ENCODE peak calls at places on chromosomes 11 and 22, in nine cellular contexts. E, R, T, W, S, L, Q, X and F are unnamed samples.

GRCh38 chr22:21651521-21652009 is 9.5 kb downstream of the SDF2L1 start:
- DNase-seq in E (no peak), R (no peak), T (no peak), W (no peak), S (no peak), L (no peak), Q (no peak), X (no peak), F (no peak)

GRCh38 chr11:77449060-77449521 is 24.8 kb downstream of the PAK1 start:
- DNase-seq in E (no peak), R (peak), T (no peak), W (no peak), S (no peak), L (no peak), Q (no peak), X (no peak), F (no peak)

GRCh38 chr11:129348813-129349212 is 26.8 kb upstream of the BARX2 start:
- DNase-seq in E (no peak), R (no peak), T (no peak), W (no peak), S (no peak), L (no peak), Q (no peak), X (no peak), F (no peak)

GRCh38 chr11:118845369-118845768 is 38.3 kb upstream of the CXCR5 start:
- DNase-seq in E (peak), R (no peak), T (no peak), W (peak), S (no peak), L (no peak), Q (no peak), X (no peak), F (no peak)

GRCh38 chr11:82858556-82859091 is 41.6 kb downstream of the PRCP start:
- DNase-seq in E (peak), R (no peak), T (peak), W (peak), S (peak), L (no peak), Q (no peak), X (no peak), F (no peak)

GRCh38 chr11:126716456-126717083 is 284.0 kb downstream of the KIRREL3 start:
- DNase-seq in E (peak), R (peak), T (peak), W (peak), S (peak), L (peak), Q (no peak), X (peak), F (no peak)

GRCh38 chr11:122910775-122911174 is 28.2 kb downstream of the JHY start:
- DNase-seq in E (peak), R (no peak), T (peak), W (peak), S (no peak), L (no peak), Q (no peak), X (no peak), F (no peak)

GRCh38 chr11:108223449-108224149 is 732 bp downstream of the ATM start:
- DNase-seq in E (peak), R (peak), T (no peak), W (peak), S (no peak), L (no peak), Q (no peak), X (no peak), F (no peak)

GRCh38 chr22:22380098-22381030 is 128.2 kb downstream of the ZNF280B start:
- DNase-seq in E (no peak), R (no peak), T (no peak), W (no peak), S (no peak), L (peak), Q (no peak), X (no peak), F (peak)

GRCh38 chr11:128621491-128622136 is 34.3 kb upstream of the ETS1 start:
- DNase-seq in E (peak), R (no peak), T (peak), W (peak), S (peak), L (no peak), Q (no peak), X (no peak), F (no peak)

GRCh38 chr22:27673839-27674238 is 127.7 kb downstream of the MN1 start:
- DNase-seq in E (no peak), R (no peak), T (no peak), W (no peak), S (no peak), L (no peak), Q (no peak), X (no peak), F (no peak)

GRCh38 chr11:57868491-57868890 is 106.9 kb downstream of the CTNND1 start:
- DNase-seq in E (no peak), R (no peak), T (no peak), W (no peak), S (no peak), L (no peak), Q (no peak), X (no peak), F (no peak)

GRCh38 chr11:69383372-69383771 is 89.4 kb downstream of the MYEOV start:
- DNase-seq in E (no peak), R (no peak), T (no peak), W (no peak), S (no peak), L (no peak), Q (no peak), X (no peak), F (peak)

GRCh38 chr22:40394607-40395006 is 24.2 kb downstream of the SGSM3 start:
- DNase-seq in E (no peak), R (no peak), T (no peak), W (no peak), S (no peak), L (no peak), Q (no peak), X (no peak), F (no peak)

GRCh38 chr11:80320765-80321164 is 879.9 kb upstream of the TENM4 start:
- DNase-seq in E (no peak), R (no peak), T (no peak), W (no peak), S (no peak), L (no peak), Q (no peak), X (no peak), F (no peak)

GRCh38 chr22:23263651-23264555 is 83.6 kb downstream of the BCR start:
- DNase-seq in E (no peak), R (no peak), T (peak), W (no peak), S (no peak), L (peak), Q (no peak), X (no peak), F (no peak)

GRCh38 chr22:21933413-21933812 is 19.2 kb downstream of the PPM1F start:
- DNase-seq in E (no peak), R (no peak), T (no peak), W (no peak), S (no peak), L (no peak), Q (no peak), X (no peak), F (peak)

GRCh38 chr11:128555606-128556005 is 31.8 kb downstream of the ETS1 start:
- DNase-seq in E (peak), R (no peak), T (peak), W (no peak), S (no peak), L (no peak), Q (no peak), X (no peak), F (no peak)

GRCh38 chr11:69716891-69717747 is 13.3 kb upstream of the FGF19 start:
- DNase-seq in E (no peak), R (no peak), T (no peak), W (no peak), S (no peak), L (no peak), Q (no peak), X (no peak), F (no peak)

GRCh38 chr11:1050581-1051355 is 14.2 kb upstream of the MUC6 start:
- DNase-seq in E (peak), R (peak), T (peak), W (peak), S (peak), L (peak), Q (no peak), X (no peak), F (no peak)

GRCh38 chr11:121048464-121049233 is 24.7 kb downstream of the TBCEL start:
- DNase-seq in E (no peak), R (no peak), T (no peak), W (no peak), S (no peak), L (no peak), Q (no peak), X (no peak), F (no peak)

GRCh38 chr22:31629741-31630184 is 32.3 kb downstream of the PISD start:
- DNase-seq in E (no peak), R (no peak), T (no peak), W (no peak), S (no peak), L (no peak), Q (no peak), X (no peak), F (no peak)

GRCh38 chr22:31628362-31628761 is 33.7 kb downstream of the PISD start:
- DNase-seq in E (no peak), R (no peak), T (no peak), W (no peak), S (no peak), L (no peak), Q (no peak), X (no peak), F (no peak)

GRCh38 chr22:31628969-31629723 is 32.9 kb downstream of the PISD start:
- DNase-seq in E (no peak), R (no peak), T (no peak), W (no peak), S (no peak), L (no peak), Q (no peak), X (no peak), F (no peak)

GRCh38 chr22:31631381-31631780 is 30.6 kb downstream of the PISD start:
- DNase-seq in E (no peak), R (no peak), T (no peak), W (no peak), S (no peak), L (no peak), Q (no peak), X (no peak), F (no peak)

DNA sequence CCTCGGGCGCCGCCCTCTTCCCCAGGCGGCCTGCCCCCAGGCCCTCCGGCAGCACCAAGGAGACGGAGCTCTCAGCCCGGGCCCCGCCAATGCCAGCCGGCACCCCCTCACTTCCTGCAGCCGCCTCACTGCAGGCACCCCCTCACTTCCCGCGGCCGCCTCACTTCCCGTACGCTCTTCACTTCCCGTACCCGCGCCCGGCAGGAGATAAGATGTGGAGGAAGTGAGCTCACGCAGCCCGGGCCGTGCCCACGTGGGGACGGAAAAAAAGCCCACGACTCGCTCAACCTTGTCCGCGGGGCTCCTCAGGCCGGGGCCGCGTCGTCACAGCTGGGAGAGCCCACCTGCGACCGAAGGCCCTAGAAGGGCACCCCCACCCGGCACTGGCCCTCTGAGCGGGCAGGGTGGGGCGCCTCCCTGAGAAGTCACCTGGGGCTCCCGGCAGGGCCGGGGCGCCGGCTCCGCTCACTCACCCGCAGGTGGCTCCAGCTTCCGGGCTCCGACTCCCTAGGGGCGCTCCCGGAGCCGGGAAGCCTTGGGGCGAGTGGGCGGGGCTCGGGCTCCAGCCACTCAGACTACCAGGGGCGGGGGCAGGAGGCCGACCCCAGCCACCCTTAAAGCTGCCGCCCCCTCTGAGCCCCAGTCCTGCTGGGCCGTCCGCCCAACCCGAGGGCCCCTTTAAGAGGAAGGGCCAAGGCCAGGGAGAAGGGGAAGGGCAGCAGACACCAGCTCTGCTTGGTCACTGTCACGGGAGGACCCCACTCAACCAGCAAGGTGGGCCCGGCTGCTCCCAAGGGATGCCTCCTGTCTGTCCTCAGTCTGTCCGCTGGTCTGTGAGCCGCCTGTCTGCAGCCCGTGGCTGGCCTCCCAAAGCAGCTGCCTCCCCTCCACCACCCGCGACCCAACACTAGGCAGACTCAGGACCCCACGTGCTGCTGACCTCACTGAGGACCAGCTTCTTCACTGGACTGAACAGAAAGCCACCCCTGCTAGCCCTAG is 31.4 kb downstream of the PISD start:
- DNase-seq in E (peak), R (peak), T (peak), W (peak), S (no peak), L (peak), Q (peak), X (peak), F (peak)
- TF ChIP-seq CTCF in E (no peak), R (no peak), T (peak), W (peak), S (no peak), L (no peak), Q (no peak), X (no peak), F (no peak)

DNA sequence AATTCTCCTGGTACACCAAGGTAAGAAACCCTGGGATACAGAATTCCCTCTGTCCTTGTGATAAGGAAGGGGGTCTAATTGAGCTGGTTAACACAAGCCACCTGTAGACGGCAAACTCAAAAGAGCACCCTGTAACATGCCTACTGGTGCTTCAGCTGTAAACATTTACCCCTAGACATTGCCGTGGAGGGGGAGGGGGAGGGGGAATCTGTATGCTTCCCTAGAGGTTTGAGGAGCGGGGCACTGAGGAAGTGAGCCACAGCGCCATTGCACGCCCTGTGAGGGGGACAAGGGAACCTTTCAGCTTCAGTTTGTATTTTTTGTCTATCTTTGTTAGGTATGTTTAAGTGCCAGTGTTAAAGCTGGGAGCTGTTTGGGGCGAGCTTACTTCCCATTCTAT is 99.8 kb downstream of the AASDHPPT start:
- DNase-seq in E (no peak), R (no peak), T (no peak), W (no peak), S (no peak), L (no peak), Q (no peak), X (no peak), F (no peak)
- TF ChIP-seq CTCF in E (no peak), R (no peak), T (no peak), W (no peak), S (no peak), L (no peak), Q (no peak), X (no peak), F (no peak)

GRCh38 chr11:34633990-34634725 is 13.3 kb downstream of the EHF start:
- DNase-seq in E (peak), R (no peak), T (peak), W (no peak), S (no peak), L (no peak), Q (no peak), X (no peak), F (no peak)
- TF ChIP-seq CTCF in E (peak), R (no peak), T (no peak), W (no peak), S (no peak), L (peak), Q (no peak), X (no peak), F (no peak)

DNA sequence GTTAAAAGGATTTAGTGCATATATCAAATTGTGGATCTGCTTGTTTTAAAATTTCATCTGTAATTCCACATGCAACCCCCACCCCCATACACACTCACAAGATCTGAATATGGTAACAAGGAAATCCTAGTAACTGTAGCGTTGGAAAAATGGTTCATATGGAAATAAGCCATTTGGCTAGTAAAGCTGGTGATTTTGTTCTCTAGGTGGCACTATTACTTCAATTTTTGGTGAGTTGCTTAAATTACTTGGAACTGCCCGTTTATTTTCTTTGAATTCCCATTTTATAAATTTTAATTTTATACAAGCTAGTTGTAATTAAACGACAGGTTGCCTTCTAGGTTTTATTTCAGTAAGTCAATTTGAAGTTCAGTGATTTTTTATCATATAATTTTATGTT is 5.3 kb downstream of the BDNF start:
- DNase-seq in E (peak), R (no peak), T (no peak), W (no peak), S (no peak), L (no peak), Q (no peak), X (no peak), F (no peak)
- TF ChIP-seq CTCF in E (peak), R (peak), T (peak), W (peak), S (peak), L (peak), Q (no peak), X (no peak), F (peak)

GRCh38 chr11:133082851-133083488 is 449.3 kb downstream of the OPCML start:
- DNase-seq in E (peak), R (no peak), T (peak), W (peak), S (no peak), L (peak), Q (no peak), X (no peak), F (peak)
- TF ChIP-seq CTCF in E (peak), R (no peak), T (peak), W (peak), S (peak), L (peak), Q (peak), X (peak), F (peak)

DNA sequence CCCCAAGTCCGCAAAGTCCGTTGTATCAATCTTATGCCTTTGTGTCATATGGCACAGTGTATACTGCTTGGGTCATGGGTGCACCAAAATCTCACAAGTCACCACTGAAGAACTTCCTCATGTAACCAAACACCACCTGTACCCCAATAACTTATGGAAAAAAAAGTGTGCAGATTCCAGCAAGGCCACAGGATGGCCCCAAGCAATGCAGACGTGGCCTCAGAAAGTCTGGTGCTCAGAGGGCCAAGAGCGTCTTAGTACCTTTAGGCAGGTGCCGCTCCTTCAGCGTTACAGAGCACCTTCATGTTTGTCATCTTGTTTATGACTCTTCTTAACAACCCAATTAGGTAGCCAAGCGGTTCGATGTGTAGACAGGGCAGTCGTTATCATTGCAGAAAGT is 65.3 kb downstream of the PRDM11 start:
- DNase-seq in E (no peak), R (no peak), T (peak), W (no peak), S (no peak), L (no peak), Q (no peak), X (no peak), F (no peak)
- TF ChIP-seq CTCF in E (no peak), R (no peak), T (peak), W (peak), S (no peak), L (peak), Q (no peak), X (no peak), F (no peak)

GRCh38 chr11:64185323-64186204 is at the start of gene STIP1:
- DNase-seq in E (peak), R (peak), T (peak), W (peak), S (peak), L (peak), Q (peak), X (peak), F (peak)
- TF ChIP-seq CTCF in E (peak), R (peak), T (peak), W (peak), S (peak), L (peak), Q (peak), X (peak), F (peak)

GRCh38 chr11:29268733-29269132 is 748.1 kb downstream of the KCNA4 start:
- DNase-seq in E (no peak), R (no peak), T (no peak), W (no peak), S (no peak), L (no peak), Q (no peak), X (no peak), F (no peak)

GRCh38 chr11:29271616-29272015 is 745.2 kb downstream of the KCNA4 start:
- DNase-seq in E (no peak), R (no peak), T (no peak), W (no peak), S (no peak), L (no peak), Q (no peak), X (no peak), F (no peak)

GRCh38 chr11:29272019-29272654 is 744.7 kb downstream of the KCNA4 start:
- DNase-seq in E (peak), R (no peak), T (peak), W (peak), S (no peak), L (no peak), Q (no peak), X (no peak), F (no peak)
- TF ChIP-seq CTCF in E (peak), R (no peak), T (peak), W (peak), S (peak), L (no peak), Q (no peak), X (no peak), F (peak)

DNA sequence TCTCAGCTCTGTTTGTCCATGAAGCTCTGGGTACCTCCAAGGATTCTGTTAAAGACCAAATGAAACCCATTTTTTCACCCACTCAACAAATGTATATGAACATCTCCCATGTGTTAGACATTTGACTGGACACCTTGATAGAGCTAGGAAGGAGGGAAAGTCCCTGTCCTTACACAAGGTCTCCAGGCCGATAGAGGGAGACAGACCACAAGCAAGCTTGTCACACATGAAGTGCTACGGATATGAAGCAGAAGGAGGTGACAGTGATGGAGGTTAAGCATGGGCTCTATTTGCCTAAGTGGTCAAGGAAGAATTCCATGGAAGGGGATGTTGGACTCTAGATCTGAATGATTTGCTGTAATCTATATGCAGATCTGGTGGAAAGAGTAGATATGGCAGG is 138.5 kb downstream of the MYO18B start:
- DNase-seq in E (no peak), R (no peak), T (no peak), W (no peak), S (no peak), L (no peak), Q (no peak), X (no peak), F (no peak)
- TF ChIP-seq CTCF in E (no peak), R (no peak), T (no peak), W (no peak), S (no peak), L (no peak), Q (no peak), X (no peak), F (no peak)

GRCh38 chr11:94325681-94326080 is 21.3 kb downstream of the IZUMO1R start:
- DNase-seq in E (peak), R (peak), T (peak), W (peak), S (no peak), L (peak), Q (no peak), X (no peak), F (no peak)
- TF ChIP-seq CTCF in E (peak), R (peak), T (peak), W (peak), S (peak), L (peak), Q (no peak), X (no peak), F (peak)